ENCODE peak calls at places on chromosomes 1 and 21, in eight cellular contexts. G, Q, I, S, V, O, B and Y are unnamed samples.

GRCh38 chr1:32205401-32206370 is at the start of gene IQCC:
- DNase-seq in Q (peak; percentile 99), S (peak; percentile 93), O (peak; percentile 66), I (peak; percentile 70), V (peak; percentile 87), B (peak; percentile 72), G (peak; percentile 77), Y (peak; percentile 76)

GRCh38 chr1:54742262-54742661 is 22.1 kb downstream of the PARS2 start:
- DNase-seq in S (no peak), I (no peak), O (no peak), V (no peak), G (no peak), B (peak; percentile 27), Q (no peak), Y (no peak)

GRCh38 chr1:195733826-195734225 is 874.4 kb downstream of the KCNT2 start:
- DNase-seq in B (peak; percentile 30), S (no peak), V (no peak), G (no peak), I (no peak), Q (no peak), O (no peak), Y (no peak)

GRCh38 chr1:84892657-84893618 is at the start of gene LPAR3:
- DNase-seq in G (no peak), I (no peak), S (no peak), V (no peak), B (no peak), O (no peak), Q (peak; percentile 87), Y (no peak)

GRCh38 chr1:41492341-41492848 is 7.9 kb upstream of the EDN2 start:
- DNase-seq in G (peak; percentile 6), V (no peak), S (no peak), B (no peak), Q (peak; percentile 76), I (peak; percentile 68), O (no peak), Y (peak; percentile 9)

GRCh38 chr1:156705321-156705917 is at the start of gene CRABP2:
- DNase-seq in O (no peak), B (peak; percentile 45), I (no peak), G (no peak), S (peak; percentile 80), Q (peak; percentile 68), V (peak; percentile 30), Y (no peak)

GRCh38 chr1:64482720-64483119 is 12.8 kb downstream of the CACHD1 start:
- DNase-seq in O (no peak), B (peak; percentile 20), S (no peak), Q (no peak), V (no peak), I (peak; percentile 73), G (no peak), Y (no peak)

GRCh38 chr1:17113973-17114372 is 5.3 kb downstream of the PADI2 start:
- DNase-seq in I (no peak), V (peak; percentile 85), S (no peak), G (no peak), B (no peak), O (no peak), Q (no peak), Y (no peak)

GRCh38 chr1:24199291-24199900 is 12.3 kb upstream of the IFNLR1 start:
- DNase-seq in S (peak; percentile 83), G (peak; percentile 67), I (peak; percentile 56), Q (peak; percentile 76), B (peak; percentile 46), O (peak; percentile 64), V (peak; percentile 48), Y (peak; percentile 68)

GRCh38 chr21:42118901-42119300 is 47.8 kb downstream of the UMODL1 start:
- DNase-seq in O (no peak), G (no peak), V (no peak), I (no peak), B (peak; percentile 16), Q (no peak), S (no peak), Y (no peak)